ENCODE peak calls at places on chromosome 1, in five cellular contexts. One of them, this sample, is unnamed.

GRCh38 chr1:167628754-167629515 is 1.1 kb upstream of the RCSD1 start:
- DNase-seq in K562: no peak
- DNase-seq in esophagus muscularis mucosa: no peak
- DNase-seq in A549: no peak
- DNase-seq in sigmoid colon: no peak
- DNase-seq in this sample: no peak

GRCh38 chr1:11579506-11579905 is 74.7 kb downstream of the FBXO2 start:
- DNase-seq in K562: no peak
- DNase-seq in esophagus muscularis mucosa: no peak
- DNase-seq in A549: no peak
- DNase-seq in sigmoid colon: no peak
- DNase-seq in this sample: no peak

GRCh38 chr1:5564578-5565257 is 427.5 kb downstream of the NPHP4 start:
- DNase-seq in K562: no peak
- DNase-seq in esophagus muscularis mucosa: peak
- DNase-seq in A549: no peak
- DNase-seq in sigmoid colon: no peak
- DNase-seq in this sample: no peak

GRCh38 chr1:202661136-202661845 is 49.0 kb downstream of the SYT2 start:
- DNase-seq in K562: no peak
- DNase-seq in esophagus muscularis mucosa: no peak
- DNase-seq in A549: peak
- DNase-seq in sigmoid colon: no peak
- DNase-seq in this sample: no peak

GRCh38 chr1:65254320-65255087 is 54.8 kb upstream of the DNAJC6 start:
- DNase-seq in K562: peak
- DNase-seq in esophagus muscularis mucosa: peak
- DNase-seq in A549: peak
- DNase-seq in sigmoid colon: peak
- DNase-seq in this sample: peak

GRCh38 chr1:179365342-179366092 is at the start of gene AXDND1:
- DNase-seq in K562: peak
- DNase-seq in esophagus muscularis mucosa: peak
- DNase-seq in A549: peak
- DNase-seq in sigmoid colon: peak
- DNase-seq in this sample: peak

GRCh38 chr1:64038965-64039926 is 164.2 kb upstream of the UBE2U start:
- DNase-seq in K562: no peak
- DNase-seq in esophagus muscularis mucosa: peak
- DNase-seq in A549: peak
- DNase-seq in sigmoid colon: peak
- DNase-seq in this sample: no peak

GRCh38 chr1:171909711-171910110 is 68.4 kb downstream of the DNM3 start:
- DNase-seq in K562: no peak
- DNase-seq in esophagus muscularis mucosa: no peak
- DNase-seq in A549: no peak
- DNase-seq in sigmoid colon: no peak
- DNase-seq in this sample: no peak

GRCh38 chr1:164773146-164773545 is 214.2 kb downstream of the PBX1 start:
- DNase-seq in K562: no peak
- DNase-seq in esophagus muscularis mucosa: no peak
- DNase-seq in A549: no peak
- DNase-seq in sigmoid colon: no peak
- DNase-seq in this sample: no peak

GRCh38 chr1:9420835-9421532 is 118.3 kb upstream of the SLC25A33 start:
- DNase-seq in K562: no peak
- DNase-seq in esophagus muscularis mucosa: no peak
- DNase-seq in A549: no peak
- DNase-seq in sigmoid colon: no peak
- DNase-seq in this sample: no peak

GRCh38 chr1:65049941-65050713 is 83.8 kb upstream of the JAK1 start:
- DNase-seq in K562: no peak
- DNase-seq in esophagus muscularis mucosa: no peak
- DNase-seq in A549: no peak
- DNase-seq in sigmoid colon: no peak
- DNase-seq in this sample: no peak

GRCh38 chr1:159945483-159946241 is at the start of gene IGSF9:
- DNase-seq in K562: peak
- DNase-seq in esophagus muscularis mucosa: no peak
- DNase-seq in A549: peak
- DNase-seq in sigmoid colon: peak
- DNase-seq in this sample: peak

DNA sequence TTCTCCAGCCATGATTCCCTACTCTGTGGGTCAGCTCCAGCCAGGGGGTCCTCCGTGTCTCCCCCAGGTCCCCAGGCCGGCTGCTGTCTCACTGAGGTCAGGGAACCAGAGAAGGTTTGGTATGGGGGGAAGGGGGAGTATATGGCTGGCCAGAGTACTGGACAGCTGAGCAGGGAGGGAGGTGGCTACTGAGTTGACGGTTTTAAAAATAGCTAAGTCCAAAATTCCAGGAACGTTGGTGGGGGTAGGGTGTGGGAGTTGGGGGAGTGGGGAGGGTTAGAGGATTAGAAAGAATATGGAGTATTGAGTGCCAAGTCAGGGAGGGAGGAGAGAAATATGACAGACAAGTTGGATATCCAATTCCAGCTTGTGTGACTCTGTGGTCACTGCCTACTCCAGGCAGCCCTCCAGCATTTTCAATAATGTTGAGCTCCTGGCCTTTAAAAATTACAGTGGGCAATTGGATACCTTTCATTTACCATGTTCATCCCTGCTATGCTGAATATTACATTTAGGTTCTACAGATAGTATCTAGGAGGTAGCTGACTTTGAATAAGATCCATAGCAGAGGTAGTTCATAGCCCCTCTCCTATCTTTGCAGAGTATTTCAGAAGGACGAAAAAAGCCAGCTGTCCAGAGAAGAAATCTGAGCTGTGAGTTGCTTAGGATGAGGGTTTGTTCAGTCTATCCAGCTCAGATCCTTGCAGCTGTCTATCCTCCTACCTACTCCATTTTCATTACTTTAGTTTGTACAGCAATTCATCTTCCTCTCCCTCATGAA is at the start of gene HJV:
- DNase-seq in K562: peak
- DNase-seq in esophagus muscularis mucosa: no peak
- DNase-seq in A549: no peak
- DNase-seq in sigmoid colon: no peak
- DNase-seq in this sample: no peak
- TF ChIP-seq POLR2A in K562: peak
- TF ChIP-seq POLR2A in esophagus muscularis mucosa: no peak
- TF ChIP-seq POLR2A in A549: no peak
- TF ChIP-seq POLR2A in sigmoid colon: no peak
- TF ChIP-seq POLR2A in this sample: no peak

GRCh38 chr1:30353637-30354036 is 369.7 kb downstream of the MATN1 start:
- DNase-seq in K562: no peak
- DNase-seq in esophagus muscularis mucosa: no peak
- DNase-seq in A549: no peak
- DNase-seq in sigmoid colon: no peak
- DNase-seq in this sample: no peak
- TF ChIP-seq CTCF in K562: peak
- TF ChIP-seq CTCF in esophagus muscularis mucosa: no peak
- TF ChIP-seq CTCF in A549: no peak
- TF ChIP-seq CTCF in sigmoid colon: no peak
- TF ChIP-seq CTCF in this sample: no peak

DNA sequence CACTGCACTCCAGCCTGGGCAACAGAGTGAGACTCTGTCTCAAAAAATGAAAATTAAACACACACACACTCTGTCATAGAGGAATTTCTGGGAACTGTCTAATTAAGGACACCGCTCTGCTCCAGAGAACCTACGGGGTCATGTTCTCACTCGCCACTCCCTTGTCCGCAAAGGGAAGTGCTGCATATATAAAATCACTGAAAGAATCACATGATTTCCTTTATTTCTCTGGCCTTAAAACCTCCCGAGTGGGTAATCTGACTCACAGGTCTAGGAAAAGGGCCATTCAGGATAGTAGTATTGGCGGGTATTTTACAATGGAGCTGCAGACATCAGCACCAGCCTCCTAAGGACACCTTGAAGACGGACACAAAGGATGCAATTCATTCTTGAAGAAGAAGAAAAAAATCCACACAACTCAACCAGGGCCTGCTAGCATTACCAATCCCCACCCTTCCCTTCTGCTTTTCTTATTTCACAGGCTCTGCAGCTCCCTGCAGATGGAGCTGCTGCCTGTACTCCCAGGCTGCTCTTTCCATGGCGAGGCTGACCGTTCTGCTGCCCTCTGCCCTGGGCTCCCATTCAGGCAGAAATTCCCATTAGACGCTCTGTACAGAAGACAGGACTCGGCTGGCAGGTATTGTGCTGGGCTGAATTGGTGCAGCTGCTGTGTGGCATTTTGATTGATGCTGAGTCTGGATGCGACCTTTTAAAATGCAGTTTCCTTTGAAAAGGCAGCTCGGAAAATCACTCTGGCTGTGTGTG is 53.3 kb upstream of the FAM89A start:
- DNase-seq in K562: no peak
- DNase-seq in esophagus muscularis mucosa: no peak
- DNase-seq in A549: no peak
- DNase-seq in sigmoid colon: no peak
- DNase-seq in this sample: no peak
- TF ChIP-seq EP300 in K562: no peak
- TF ChIP-seq EP300 in esophagus muscularis mucosa: no peak
- TF ChIP-seq EP300 in A549: no peak
- TF ChIP-seq EP300 in sigmoid colon: no peak
- TF ChIP-seq EP300 in this sample: no peak

DNA sequence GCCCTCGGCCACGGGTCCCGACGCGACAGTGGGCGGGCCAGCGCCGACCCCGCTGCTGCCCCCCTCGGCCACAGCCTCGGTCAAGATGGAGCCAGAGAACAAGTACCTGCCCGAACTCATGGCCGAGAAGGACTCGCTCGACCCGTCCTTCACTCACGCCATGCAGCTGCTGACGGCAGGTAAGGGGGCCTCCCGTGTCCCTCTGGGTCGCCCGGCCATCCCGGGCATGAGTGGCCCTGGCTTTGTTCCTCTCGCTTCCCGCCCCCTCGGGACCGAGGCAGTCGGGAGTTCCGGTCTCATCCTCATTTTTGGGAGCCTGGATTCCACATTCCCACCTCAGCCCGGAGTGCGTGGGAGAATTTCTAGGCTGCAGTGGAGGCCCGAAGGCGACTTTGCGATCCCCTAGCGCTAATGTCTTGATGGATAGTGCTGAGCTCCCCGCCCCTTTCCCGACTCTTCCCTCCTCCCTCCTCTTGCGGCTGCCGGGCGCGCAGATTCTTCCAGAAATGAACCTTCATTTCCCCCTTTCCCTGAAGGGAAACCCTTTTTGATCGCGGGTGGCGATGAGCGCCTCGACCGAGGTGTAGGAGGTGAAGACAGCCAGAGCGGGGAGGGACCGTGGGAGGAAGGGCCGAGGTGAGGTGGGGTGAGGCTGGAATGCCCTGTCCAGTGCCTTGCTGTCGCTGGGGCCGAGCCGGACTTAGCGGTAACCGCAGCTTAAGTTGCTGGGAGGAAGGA is 700 bp downstream of the KHDRBS1 start:
- DNase-seq in K562: peak
- DNase-seq in esophagus muscularis mucosa: peak
- DNase-seq in A549: peak
- DNase-seq in sigmoid colon: peak
- DNase-seq in this sample: peak
- TF ChIP-seq POLR2A in K562: peak
- TF ChIP-seq POLR2A in esophagus muscularis mucosa: no peak
- TF ChIP-seq POLR2A in A549: no peak
- TF ChIP-seq POLR2A in sigmoid colon: no peak
- TF ChIP-seq POLR2A in this sample: no peak

DNA sequence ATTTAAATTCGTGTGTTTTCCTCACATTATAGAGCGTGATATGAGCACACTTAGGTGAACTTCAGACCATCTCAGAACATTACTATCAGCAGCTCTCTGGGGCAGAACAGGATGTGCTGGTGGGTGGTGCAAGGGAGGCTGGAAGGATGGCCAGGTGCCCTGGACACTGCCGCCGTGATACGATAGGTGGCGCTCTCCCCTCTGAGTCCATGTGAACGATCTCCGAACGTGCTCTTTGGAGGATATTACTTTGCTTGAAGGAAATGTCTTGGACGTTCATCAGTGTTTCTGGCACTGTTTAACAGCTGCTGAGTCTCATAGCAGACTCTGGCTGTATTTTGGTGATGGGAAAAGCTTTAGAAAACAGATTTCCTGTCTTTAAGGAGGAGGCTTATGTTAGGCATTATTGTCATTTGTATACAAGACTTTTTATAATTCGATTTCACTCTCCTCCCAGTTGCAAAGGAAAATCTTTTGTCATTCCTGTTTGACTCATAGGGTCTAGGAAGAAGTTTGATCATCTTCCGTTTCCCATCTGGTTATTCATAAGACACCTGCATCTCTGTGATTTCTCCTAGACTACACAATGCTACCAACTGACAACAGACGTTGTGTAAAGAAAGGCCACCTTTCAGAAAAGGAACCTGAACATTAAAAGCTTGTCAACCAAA is 386.2 kb upstream of the ADGRL2 start:
- DNase-seq in K562: peak
- DNase-seq in esophagus muscularis mucosa: peak
- DNase-seq in A549: peak
- DNase-seq in sigmoid colon: peak
- DNase-seq in this sample: peak
- TF ChIP-seq CTCF in K562: peak
- TF ChIP-seq CTCF in esophagus muscularis mucosa: peak
- TF ChIP-seq CTCF in A549: peak
- TF ChIP-seq CTCF in sigmoid colon: peak
- TF ChIP-seq CTCF in this sample: peak

GRCh38 chr1:217369271-217369981 is 261.5 kb downstream of the GPATCH2 start:
- DNase-seq in K562: no peak
- DNase-seq in esophagus muscularis mucosa: peak
- DNase-seq in A549: no peak
- DNase-seq in sigmoid colon: no peak
- DNase-seq in this sample: no peak

GRCh38 chr1:217363319-217363718 is 267.6 kb downstream of the GPATCH2 start:
- DNase-seq in K562: no peak
- DNase-seq in esophagus muscularis mucosa: no peak
- DNase-seq in A549: no peak
- DNase-seq in sigmoid colon: no peak
- DNase-seq in this sample: no peak

GRCh38 chr1:217360510-217360909 is 270.4 kb downstream of the GPATCH2 start:
- DNase-seq in K562: no peak
- DNase-seq in esophagus muscularis mucosa: peak
- DNase-seq in A549: no peak
- DNase-seq in sigmoid colon: no peak
- DNase-seq in this sample: no peak

GRCh38 chr1:217369996-217370551 is 260.8 kb downstream of the GPATCH2 start:
- DNase-seq in K562: no peak
- DNase-seq in esophagus muscularis mucosa: peak
- DNase-seq in A549: no peak
- DNase-seq in sigmoid colon: no peak
- DNase-seq in this sample: no peak

GRCh38 chr1:217364220-217364619 is 266.7 kb downstream of the GPATCH2 start:
- DNase-seq in K562: no peak
- DNase-seq in esophagus muscularis mucosa: no peak
- DNase-seq in A549: no peak
- DNase-seq in sigmoid colon: no peak
- DNase-seq in this sample: no peak
- TF ChIP-seq EP300 in K562: no peak
- TF ChIP-seq EP300 in esophagus muscularis mucosa: no peak
- TF ChIP-seq EP300 in A549: no peak
- TF ChIP-seq EP300 in sigmoid colon: no peak
- TF ChIP-seq EP300 in this sample: no peak

GRCh38 chr1:224259986-224260385 is 70.0 kb downstream of the NVL start:
- DNase-seq in K562: no peak
- DNase-seq in esophagus muscularis mucosa: peak
- DNase-seq in A549: no peak
- DNase-seq in sigmoid colon: no peak
- DNase-seq in this sample: no peak
- TF ChIP-seq POLR2A in K562: no peak
- TF ChIP-seq POLR2A in esophagus muscularis mucosa: no peak
- TF ChIP-seq POLR2A in A549: no peak
- TF ChIP-seq POLR2A in sigmoid colon: no peak
- TF ChIP-seq POLR2A in this sample: no peak

GRCh38 chr1:181497870-181498269 is 14.6 kb downstream of the CACNA1E start:
- DNase-seq in K562: no peak
- DNase-seq in esophagus muscularis mucosa: no peak
- DNase-seq in A549: no peak
- DNase-seq in sigmoid colon: no peak
- DNase-seq in this sample: no peak
- TF ChIP-seq CTCF in K562: peak
- TF ChIP-seq CTCF in esophagus muscularis mucosa: no peak
- TF ChIP-seq CTCF in A549: no peak
- TF ChIP-seq CTCF in sigmoid colon: no peak
- TF ChIP-seq CTCF in this sample: no peak